ENCODE peak calls at places on chromosomes 16 and 17, in seven cellular contexts. U is uterus, P is transverse colon, W is pancreas, L is fibroblast of lung, Y is kidney epithelial cell, A is tibial artery. N is an unnamed sample.

GRCh38 chr17:29225388-29225787 is 21.3 kb upstream of the CRYBA1 start:
- DNase-seq in L (no peak), P (no peak), U (no peak), W (no peak), Y (no peak), A (no peak), N (no peak)

GRCh38 chr17:57970706-57971105 is 15.5 kb upstream of the CUEDC1 start:
- DNase-seq in Y (no peak), A (no peak), W (no peak), L (no peak), U (no peak), P (no peak), N (no peak)

GRCh38 chr16:88569614-88569984 is 604 bp upstream of the ZC3H18 start:
- DNase-seq in P (no peak), Y (no peak), U (no peak), A (no peak), W (no peak), L (no peak), N (no peak)

GRCh38 chr17:45584092-45585036 is 93.8 kb upstream of the PLEKHM1 start:
- DNase-seq in L (peak; percentile 53), Y (no peak), U (peak; percentile 23), P (peak; percentile 85), W (peak; percentile 81), A (peak; percentile 71), N (peak; percentile 80)

GRCh38 chr17:35708149-35708548 is 23.3 kb upstream of the RASL10B start:
- DNase-seq in W (no peak), U (no peak), A (no peak), Y (no peak), P (no peak), L (no peak), N (no peak)

GRCh38 chr17:46182961-46183360 is 10.3 kb downstream of the KANSL1 start:
- DNase-seq in A (no peak), P (no peak), L (no peak), U (no peak), W (no peak), Y (no peak), N (no peak)

GRCh38 chr17:82212331-82213250 is at the start of gene CCDC57:
- DNase-seq in W (peak; percentile 73), A (peak; percentile 87), Y (no peak), P (peak; percentile 83), L (peak; percentile 76), U (peak; percentile 66), N (peak; percentile 81)

GRCh38 chr16:75011634-75012307 is 12.9 kb downstream of the ZNRF1 start:
- DNase-seq in Y (peak; percentile 57), P (no peak), L (peak; percentile 89), W (no peak), U (peak; percentile 60), A (no peak), N (no peak)

GRCh38 chr17:3980381-3980975 is 16.2 kb upstream of the ATP2A3 start:
- DNase-seq in L (no peak), A (no peak), U (no peak), P (no peak), Y (no peak), W (no peak), N (no peak)

GRCh38 chr16:13291934-13292333 is 390.5 kb downstream of the SHISA9 start:
- DNase-seq in Y (no peak), P (no peak), U (no peak), W (no peak), L (no peak), A (no peak), N (no peak)

GRCh38 chr17:42704495-42705494 is 22.5 kb downstream of the CNTNAP1 start:
- DNase-seq in A (peak; percentile 23), L (no peak), W (no peak), Y (no peak), U (no peak), P (no peak), N (no peak)

GRCh38 chr17:13359774-13360173 is 242.0 kb downstream of the HS3ST3A1 start:
- DNase-seq in U (no peak), A (no peak), Y (no peak), L (no peak), P (no peak), W (no peak), N (no peak)

GRCh38 chr16:80693553-80693952 is 110.8 kb downstream of the CDYL2 start:
- DNase-seq in W (no peak), Y (no peak), P (no peak), A (no peak), L (no peak), U (no peak), N (no peak)

GRCh38 chr17:41480581-41480980 is 370 bp downstream of the KRT35 start:
- DNase-seq in A (no peak), L (no peak), W (no peak), P (no peak), U (no peak), Y (no peak), N (no peak)

GRCh38 chr17:76077582-76078110 is 1.3 kb upstream of the ZACN start:
- DNase-seq in L (no peak), Y (no peak), P (no peak), W (no peak), U (no peak), A (no peak), N (no peak)

GRCh38 chr17:49378311-49378710 is 16.3 kb upstream of the ZNF652 start:
- DNase-seq in A (no peak), L (no peak), U (no peak), W (no peak), P (no peak), Y (no peak), N (no peak)

GRCh38 chr16:67396159-67396774 is 3.0 kb upstream of the TPPP3 start:
- DNase-seq in U (peak; percentile 79), P (peak; percentile 92), Y (peak; percentile 70), W (peak; percentile 93), A (peak; percentile 76), L (peak; percentile 79), N (no peak)

GRCh38 chr17:42422958-42423712 is at the start of gene CAVIN1:
- DNase-seq in P (peak; percentile 93), U (peak; percentile 100), W (peak; percentile 87), Y (no peak), A (peak; percentile 100), L (peak; percentile 98), N (no peak)

GRCh38 chr16:56311208-56312027 is 113.9 kb downstream of the AMFR start:
- DNase-seq in W (no peak), L (no peak), Y (no peak), P (no peak), A (no peak), U (no peak), N (no peak)

GRCh38 chr16:64711026-64711425 is 410.8 kb downstream of the CDH11 start:
- DNase-seq in W (no peak), U (no peak), A (no peak), P (no peak), Y (no peak), L (no peak), N (no peak)

GRCh38 chr16:64715624-64716023 is 406.2 kb downstream of the CDH11 start:
- DNase-seq in Y (no peak), U (no peak), L (no peak), W (no peak), P (no peak), A (no peak), N (no peak)

GRCh38 chr16:64712027-64712426 is 409.8 kb downstream of the CDH11 start:
- DNase-seq in A (no peak), L (no peak), U (no peak), Y (no peak), W (no peak), P (no peak), N (no peak)

DNA sequence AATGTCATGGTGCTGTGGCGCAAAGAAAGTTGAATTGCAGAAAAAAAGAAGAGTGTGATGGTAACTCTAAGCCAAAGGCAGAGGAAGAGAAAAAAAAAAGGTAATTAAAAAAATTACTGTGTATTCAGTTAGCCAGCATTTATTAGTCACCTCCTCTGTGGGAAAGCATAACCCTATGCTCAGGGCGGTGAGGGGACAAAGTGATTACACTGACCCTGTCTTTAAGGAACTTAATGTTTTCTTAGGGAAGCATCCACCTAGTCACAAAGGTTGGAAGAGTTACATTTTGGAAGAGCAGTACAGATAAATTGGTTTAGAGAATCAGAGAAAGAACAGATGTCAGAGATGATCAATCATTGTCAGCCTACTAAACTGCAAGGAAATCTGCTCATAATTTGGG is 410.3 kb downstream of the CDH11 start:
- DNase-seq in P (no peak), L (no peak), U (no peak), W (no peak), Y (no peak), A (no peak), N (no peak)
- TF ChIP-seq CTCF in P (no peak), L (no peak), U (no peak), W (no peak), Y (no peak), A (no peak), N (no peak)

DNA sequence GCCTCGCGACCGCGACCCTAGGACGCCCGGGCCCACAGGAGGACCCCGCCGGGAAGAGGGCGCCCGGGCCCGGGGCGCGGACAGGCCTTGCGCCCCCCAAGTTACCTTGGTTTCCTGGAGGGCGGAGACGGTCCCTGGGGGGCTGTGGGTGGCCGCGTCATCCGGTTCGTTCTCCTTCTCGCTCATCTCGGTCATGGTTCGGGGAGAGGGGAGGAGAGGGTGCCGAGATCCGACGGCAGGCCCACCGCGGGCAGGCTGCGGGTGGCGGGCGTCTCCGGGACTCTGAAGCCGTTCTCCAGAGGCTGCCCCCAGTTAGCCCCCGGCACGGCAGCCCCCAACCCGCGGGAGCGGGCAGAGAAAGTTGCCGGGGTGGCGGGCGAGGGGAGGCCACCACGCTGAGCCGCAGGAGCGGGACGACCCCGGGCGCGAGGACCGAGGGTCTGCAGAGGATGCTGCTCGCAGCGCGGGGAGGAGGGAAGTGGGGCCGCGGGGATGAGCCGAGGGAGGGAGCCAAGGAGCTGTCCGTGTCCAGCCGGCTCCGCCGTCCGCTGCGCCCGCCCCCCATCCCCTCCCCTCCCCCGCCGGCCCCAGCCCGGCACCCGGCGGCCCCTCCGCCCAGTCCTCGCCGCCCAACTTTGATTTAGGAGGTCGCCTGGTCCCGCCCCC is at the start of gene STAC2:
- DNase-seq in W (no peak), Y (no peak), A (no peak), U (no peak), P (no peak), L (no peak), N (no peak)
- H3K27me3 ChIP-seq in W (no peaks in the 10 kb centered on the region), Y (peaks cover 64% of the 10 kb centered on the region), A (no peaks in the 10 kb centered on the region), U (no peaks in the 10 kb centered on the region), P (peaks cover 63% of the 10 kb centered on the region), L (peaks cover 47% of the 10 kb centered on the region), N (peaks cover 4% of the 10 kb centered on the region)

GRCh38 chr17:34447406-34447805 is 84.4 kb upstream of the CCL1 start:
- DNase-seq in P (no peak), A (no peak), Y (no peak), W (peak; percentile 50), L (no peak), U (no peak), N (no peak)

GRCh38 chr17:34445145-34445544 is 82.1 kb upstream of the CCL1 start:
- DNase-seq in W (no peak), L (no peak), Y (no peak), P (no peak), A (no peak), U (no peak), N (no peak)

GRCh38 chr17:34442387-34443111 is 79.5 kb upstream of the CCL1 start:
- DNase-seq in L (no peak), A (no peak), W (no peak), Y (no peak), P (no peak), U (no peak), N (no peak)

GRCh38 chr17:34443832-34444469 is 80.9 kb upstream of the CCL1 start:
- DNase-seq in Y (no peak), U (no peak), P (no peak), W (no peak), A (no peak), L (no peak), N (no peak)
- TF ChIP-seq CTCF in Y (no peak), U (no peak), P (no peak), W (no peak), A (no peak), L (no peak), N (no peak)

GRCh38 chr16:50546125-50546524 is 2.1 kb upstream of the NKD1 start:
- DNase-seq in U (no peak), P (no peak), L (no peak), Y (no peak), W (no peak), A (no peak), N (no peak)
- H3K27me3 ChIP-seq in U (no peaks in the 10 kb centered on the region), P (peaks cover 30% of the 10 kb centered on the region), L (peaks cover 48% of the 10 kb centered on the region), Y (peaks cover 36% of the 10 kb centered on the region), W (no peaks in the 10 kb centered on the region), A (no peaks in the 10 kb centered on the region), N (no peaks in the 10 kb centered on the region)

N was measured in CD8-positive, alpha-beta T cell.